ENCODE peak calls at places on chromosome 14, in four cellular contexts. T, W, P and J are unnamed samples.

GRCh38 chr14:95500772-95501401 is 15.6 kb downstream of the SYNE3 start:
- DNase-seq in T (no peak), W (peak; percentile 93), P (no peak), J (no peak)

GRCh38 chr14:89162586-89162985 is 254.4 kb downstream of the FOXN3 start:
- DNase-seq in W (no peak), P (no peak), T (no peak), J (no peak)

GRCh38 chr14:65637780-65638179 is 225.2 kb downstream of the FUT8 start:
- DNase-seq in W (peak; percentile 54), P (peak; percentile 62), T (no peak), J (no peak)

GRCh38 chr14:94180655-94181271 is 6.6 kb downstream of the PPP4R4 start:
- DNase-seq in W (peak; percentile 52), P (no peak), T (no peak), J (no peak)

GRCh38 chr14:96089401-96089800 is 50.2 kb downstream of the C14orf132 start:
- DNase-seq in W (no peak), T (no peak), P (no peak), J (peak; percentile 0)

GRCh38 chr14:52129733-52130132 is 60.9 kb upstream of the NID2 start:
- DNase-seq in P (no peak), W (peak; percentile 34), T (no peak), J (no peak)

GRCh38 chr14:68362841-68363240 is 430.0 kb downstream of the ZFP36L1 start:
- DNase-seq in T (no peak), P (no peak), W (no peak), J (no peak)

GRCh38 chr14:102568115-102568614 is 24.3 kb upstream of the RCOR1 start:
- DNase-seq in T (peak; percentile 66), P (peak; percentile 33), W (no peak), J (peak; percentile 60)

GRCh38 chr14:99699861-99700260 is 15.8 kb downstream of the CYP46A1 start:
- DNase-seq in W (no peak), T (no peak), P (no peak), J (no peak)

GRCh38 chr14:100303179-100303578 is 3.1 kb downstream of the SLC25A29 start:
- DNase-seq in W (no peak), T (no peak), P (no peak), J (no peak)

GRCh38 chr14:89276424-89276975 is 140.5 kb downstream of the FOXN3 start:
- DNase-seq in W (peak; percentile 51), T (no peak), P (peak; percentile 93), J (peak; percentile 31)

GRCh38 chr14:70821581-70821915 is 12.2 kb upstream of the MAP3K9 start:
- DNase-seq in W (no peak), P (no peak), T (peak; percentile 54), J (no peak)

GRCh38 chr14:100119251-100119650 is 40.2 kb downstream of the DEGS2 start:
- DNase-seq in W (no peak), T (no peak), P (no peak), J (no peak)

GRCh38 chr14:95535226-95536021 is 574 bp downstream of the GLRX5 start:
- DNase-seq in T (peak; percentile 34), P (peak; percentile 18), W (no peak), J (peak; percentile 35)

GRCh38 chr14:34693228-34693939 is 21.0 kb downstream of the CFL2 start:
- DNase-seq in T (peak; percentile 76), P (no peak), W (no peak), J (peak; percentile 60)

GRCh38 chr14:49673586-49673985 is 14.4 kb downstream of the POLE2 start:
- DNase-seq in P (no peak), T (no peak), W (no peak), J (no peak)

GRCh38 chr14:57816568-57817284 is 49.2 kb downstream of the SLC35F4 start:
- DNase-seq in T (no peak), P (peak; percentile 5), W (peak; percentile 70), J (no peak)

GRCh38 chr14:91269076-91269991 is 24.8 kb upstream of the GPR68 start:
- DNase-seq in P (no peak), T (no peak), W (no peak), J (peak; percentile 59)

GRCh38 chr14:34098045-34098984 is 147.4 kb upstream of the EGLN3 start:
- DNase-seq in P (peak; percentile 12), T (peak; percentile 25), W (peak; percentile 69), J (peak; percentile 24)

GRCh38 chr14:92103363-92103762 is 3.0 kb downstream of the ATXN3 start:
- DNase-seq in T (no peak), P (no peak), W (no peak), J (no peak)

GRCh38 chr14:95507701-95508103 is 8.7 kb downstream of the SYNE3 start:
- DNase-seq in T (no peak), W (peak; percentile 81), P (no peak), J (no peak)

GRCh38 chr14:71236430-71236829 is 329.2 kb downstream of the PCNX1 start:
- DNase-seq in W (no peak), P (no peak), T (no peak), J (no peak)

GRCh38 chr14:71243697-71244096 is 336.4 kb downstream of the PCNX1 start:
- DNase-seq in W (peak; percentile 61), T (no peak), P (no peak), J (no peak)

GRCh38 chr14:74955229-74955999 is at the start of gene PGF:
- DNase-seq in W (peak; percentile 18), P (peak; percentile 33), T (peak; percentile 80), J (peak; percentile 76)

GRCh38 chr14:99654235-99655000 is 9.5 kb downstream of the HHIPL1 start:
- DNase-seq in T (no peak), W (peak; percentile 78), P (no peak), J (peak; percentile 40)

GRCh38 chr14:61103541-61104339 is 122.7 kb downstream of the SLC38A6 start:
- DNase-seq in P (peak; percentile 52), T (no peak), W (peak; percentile 98), J (peak; percentile 16)

GRCh38 chr14:75259510-75259855 is 19.1 kb upstream of the FOS start:
- DNase-seq in P (no peak), T (no peak), W (peak; percentile 76), J (no peak)

GRCh38 chr14:44960146-44960545 is 1.6 kb downstream of the KLHL28 start:
- DNase-seq in T (no peak), W (peak; percentile 31), P (no peak), J (no peak)

GRCh38 chr14:71473843-71474242 is 458.4 kb upstream of the RGS6 start:
- DNase-seq in W (no peak), P (no peak), T (no peak), J (no peak)

GRCh38 chr14:105600939-105601359 is 74.6 kb downstream of the TMEM121 start:
- DNase-seq in T (no peak), W (no peak), P (no peak), J (no peak)

GRCh38 chr14:50763386-50764007 is 67.5 kb downstream of the NIN start:
- DNase-seq in P (no peak), W (peak; percentile 97), T (no peak), J (no peak)